ENCODE peak calls at places on chromosomes 16 and 17, in six cellular contexts. J is NT2/D1, E is K562, X is H1, F is GM12878, O is HepG2. W is an unnamed sample.

GRCh38 chr17:50501054-50501453 is 7.2 kb upstream of the MYCBPAP start:
- DNase-seq in J (no peak), E (no peak), X (no peak), F (no peak), O (peak), W (peak)

GRCh38 chr17:16486373-16487250 is 5.4 kb downstream of the LRRC75A start:
- DNase-seq in J (no peak), E (no peak), X (no peak), F (no peak), O (no peak), W (no peak)

GRCh38 chr17:79243603-79243990 is 169.0 kb downstream of the ENGASE start:
- DNase-seq in J (no peak), E (no peak), X (no peak), F (no peak), O (no peak), W (no peak)

GRCh38 chr17:71110326-71110725 is 941.0 kb downstream of the KCNJ2 start:
- DNase-seq in J (no peak), E (no peak), X (no peak), F (no peak), O (no peak), W (peak)

GRCh38 chr16:8867483-8868271 is 1.1 kb downstream of the CARHSP1 start:
- DNase-seq in J (no peak), E (peak), X (no peak), F (no peak), O (no peak), W (no peak)

GRCh38 chr16:25084797-25085196 is 26.7 kb upstream of the LCMT1 start:
- DNase-seq in J (no peak), E (no peak), X (no peak), F (no peak), O (no peak), W (no peak)

GRCh38 chr17:29251969-29252866 is 5.6 kb downstream of the CRYBA1 start:
- DNase-seq in J (no peak), E (peak), X (no peak), F (no peak), O (no peak), W (no peak)

GRCh38 chr17:67441052-67441738 is 64.1 kb downstream of the PITPNC1 start:
- DNase-seq in J (no peak), E (no peak), X (no peak), F (no peak), O (peak), W (peak)

GRCh38 chr17:16676645-16677044 is 13.4 kb upstream of the CCDC144A start:
- DNase-seq in J (no peak), E (no peak), X (no peak), F (no peak), O (no peak), W (no peak)

GRCh38 chr16:46857261-46857962 is 26.4 kb upstream of the C16orf87 start:
- DNase-seq in J (no peak), E (peak), X (no peak), F (no peak), O (peak), W (peak)

GRCh38 chr16:75241955-75242354 is 9.5 kb downstream of the BCAR1 start:
- DNase-seq in J (no peak), E (no peak), X (no peak), F (no peak), O (no peak), W (no peak)

GRCh38 chr17:43671075-43671692 is 9.5 kb upstream of the MEOX1 start:
- DNase-seq in J (no peak), E (no peak), X (no peak), F (peak), O (no peak), W (no peak)

GRCh38 chr16:21083729-21084268 is 66.8 kb downstream of the DNAH3 start:
- DNase-seq in J (peak), E (peak), X (peak), F (no peak), O (peak), W (peak)

GRCh38 chr17:27494192-27495091 is 38.2 kb downstream of the KSR1 start:
- DNase-seq in J (no peak), E (no peak), X (no peak), F (no peak), O (peak), W (peak)

GRCh38 chr16:57684626-57685358 is 9.8 kb upstream of the DRC7 start:
- DNase-seq in J (no peak), E (no peak), X (no peak), F (no peak), O (no peak), W (no peak)

GRCh38 chr17:17892009-17892408 is 55.2 kb upstream of the SREBF1 start:
- DNase-seq in J (no peak), E (no peak), X (no peak), F (no peak), O (no peak), W (no peak)

GRCh38 chr17:72560303-72561247 is 439.8 kb downstream of the SOX9 start:
- DNase-seq in J (no peak), E (peak), X (no peak), F (no peak), O (peak), W (peak)

GRCh38 chr17:67051155-67051538 is 6.8 kb downstream of the CACNG1 start:
- DNase-seq in J (no peak), E (no peak), X (no peak), F (no peak), O (no peak), W (no peak)

DNA sequence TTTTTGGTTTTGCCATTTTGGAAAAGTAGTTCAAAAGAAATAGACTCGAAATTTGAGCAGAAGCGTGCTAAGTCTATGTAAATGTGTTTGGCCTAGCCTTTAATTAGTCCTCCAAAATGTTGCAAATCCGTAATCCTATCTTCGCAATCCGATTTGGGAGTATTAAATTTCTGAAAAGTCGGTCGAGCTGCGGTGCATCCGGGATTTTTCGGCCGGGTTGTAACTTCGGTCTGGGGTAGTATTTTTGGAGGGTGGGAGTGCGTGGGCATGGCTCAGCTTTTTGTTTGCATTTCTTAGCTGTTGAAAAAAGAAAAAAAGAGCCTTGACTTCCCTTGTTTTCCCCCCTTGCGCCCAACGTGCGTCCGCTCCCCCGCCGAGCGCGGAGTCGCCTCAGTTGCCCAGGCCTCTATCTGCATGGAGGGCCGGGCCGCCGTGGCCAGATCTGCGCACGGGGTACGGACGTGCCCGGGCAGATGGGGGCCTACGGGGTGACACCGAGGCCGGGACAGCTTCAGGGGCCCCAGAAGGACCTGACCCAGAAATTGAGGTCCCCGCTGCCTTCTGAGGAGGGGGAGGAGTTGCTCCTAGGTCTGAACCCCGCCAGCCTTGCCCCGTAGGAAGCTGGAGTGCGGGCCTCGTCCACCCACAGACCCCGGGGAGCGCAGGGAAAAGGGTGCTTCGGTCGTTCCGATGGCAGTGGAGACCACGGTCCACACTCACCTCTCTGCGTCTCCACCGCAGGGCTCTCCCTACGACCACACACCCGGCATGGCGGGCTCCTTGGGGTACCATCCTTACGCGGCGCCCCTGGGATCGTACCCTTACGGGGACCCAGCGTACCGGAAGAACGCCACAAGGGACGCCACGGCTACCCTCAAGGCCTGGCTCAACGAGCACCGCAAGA is 1.3 kb downstream of the IRX5 start:
- DNase-seq in J (no peak), E (no peak), X (no peak), F (no peak), O (no peak), W (no peak)
- TF ChIP-seq YY1 in J (no peak), E (no peak), X (no peak), F (no peak), O (no peak), W (no peak)

DNA sequence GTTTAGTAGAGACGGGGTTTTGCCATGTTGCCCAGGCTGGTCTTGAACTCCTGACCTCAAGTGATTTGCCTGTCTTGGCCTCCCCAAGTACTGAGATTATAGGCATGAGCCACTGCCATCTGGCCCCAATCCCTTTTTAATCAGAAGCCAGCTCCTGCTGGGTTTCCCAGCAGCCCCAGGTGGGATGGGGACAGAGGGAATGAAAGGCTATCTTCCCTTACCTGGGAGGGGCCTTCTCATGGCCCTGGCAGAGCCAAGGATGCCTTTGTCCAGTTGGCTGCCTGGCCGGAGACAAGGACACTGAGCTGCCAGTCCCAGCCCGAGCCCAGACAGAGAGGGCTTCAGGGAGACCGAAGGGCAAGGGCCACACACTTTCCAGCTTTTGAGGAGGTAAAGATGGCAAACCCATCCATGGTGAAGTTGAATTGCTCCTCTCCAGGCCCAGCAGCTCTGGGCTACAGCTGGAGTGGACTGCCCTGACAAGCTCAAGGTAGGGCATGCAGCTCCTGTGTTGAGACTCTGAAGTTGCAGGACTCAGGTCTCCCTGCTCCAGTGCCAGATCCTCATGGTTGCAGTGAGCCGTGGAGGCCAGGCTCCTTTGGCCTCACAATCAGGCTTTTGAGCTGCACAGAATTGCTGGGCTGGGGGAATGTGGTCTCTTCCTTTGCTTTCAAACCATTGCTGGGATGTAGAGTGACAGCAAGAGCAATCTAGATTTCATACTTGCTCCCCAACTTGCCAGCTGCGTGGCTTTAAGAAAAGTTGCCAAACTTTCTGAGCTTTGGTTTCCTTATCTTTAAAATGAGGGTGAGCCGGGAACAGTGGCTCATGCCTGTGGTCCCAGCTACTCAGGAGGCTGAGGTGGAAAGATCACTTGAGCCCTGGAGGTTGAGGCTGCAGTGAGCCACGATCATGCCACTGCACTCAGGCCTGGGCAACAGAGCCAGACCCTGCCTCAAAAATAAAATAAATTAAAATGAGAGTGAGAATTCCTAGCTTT is 44.5 kb upstream of the IL34 start:
- DNase-seq in J (no peak), E (no peak), X (no peak), F (no peak), O (no peak), W (no peak)
- H3K9ac ChIP-seq in J (no peak), E (peak), X (no peak), F (no peak), O (no peak), W (no peak)

DNA sequence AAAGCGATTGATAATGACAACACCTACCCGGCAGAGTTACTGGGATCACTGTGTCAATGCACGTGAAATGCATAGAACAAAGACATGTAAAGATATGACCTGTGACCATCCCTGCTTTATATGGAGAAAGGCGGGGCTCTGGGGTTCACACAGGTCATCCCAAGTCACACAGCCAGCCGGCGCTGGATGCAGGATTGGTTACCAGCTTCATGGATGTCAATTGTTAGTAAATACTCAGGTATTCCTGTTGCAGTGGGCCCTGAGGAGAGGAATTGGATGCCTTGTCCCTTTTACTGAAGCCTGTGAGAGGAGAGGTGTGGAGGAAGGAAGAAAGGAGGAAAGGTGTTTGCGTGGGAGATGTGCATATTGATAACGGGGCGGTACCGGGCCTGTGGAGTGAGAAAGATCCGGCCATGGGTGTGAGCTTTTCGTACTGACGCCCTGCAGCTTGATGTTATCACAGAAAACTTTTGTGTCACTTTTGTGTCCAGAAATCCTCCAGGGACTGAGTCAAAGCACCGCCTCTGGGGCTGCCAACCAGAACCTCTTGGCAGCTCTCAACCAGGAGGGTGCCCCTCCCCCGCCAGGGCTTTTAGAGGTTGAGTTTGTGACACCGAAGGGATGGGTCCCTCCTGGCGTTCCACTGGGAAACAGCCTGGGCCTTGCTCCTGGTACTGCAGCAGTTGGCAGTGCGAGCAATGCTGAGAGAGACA is 64.7 kb downstream of the CRISPLD2 start:
- DNase-seq in J (no peak), E (peak), X (no peak), F (no peak), O (peak), W (no peak)
- TF ChIP-seq YY1 in J (no peak), E (no peak), X (no peak), F (no peak), O (no peak), W (no peak)

GRCh38 chr17:57870283-57870635 is 20.4 kb upstream of the MRPS23 start:
- DNase-seq in J (no peak), E (no peak), X (no peak), F (no peak), O (no peak), W (no peak)

GRCh38 chr17:57868775-57869598 is 19.1 kb upstream of the MRPS23 start:
- DNase-seq in J (no peak), E (no peak), X (no peak), F (no peak), O (no peak), W (no peak)

GRCh38 chr17:57868007-57868774 is 18.3 kb upstream of the MRPS23 start:
- DNase-seq in J (no peak), E (peak), X (peak), F (peak), O (peak), W (peak)

GRCh38 chr17:57871155-57871554 is 21.3 kb upstream of the MRPS23 start:
- DNase-seq in J (no peak), E (no peak), X (no peak), F (no peak), O (no peak), W (no peak)

GRCh38 chr17:57869599-57870282 is 19.9 kb upstream of the MRPS23 start:
- DNase-seq in J (no peak), E (no peak), X (no peak), F (no peak), O (no peak), W (no peak)
- H3K9ac ChIP-seq in J (no peak), E (no peak), X (no peak), F (no peak), O (no peak), W (peak)

W was measured in HCT116.